ENCODE peak calls at places on chromosomes 5 and 9, in nine cellular contexts. A, N, P, L, X, U, G, J and B are unnamed samples.

GRCh38 chr9:16414451-16414850 is 456.0 kb downstream of the BNC2 start:
- DNase-seq in P (no peak), N (no peak), J (no peak), L (no peak), U (no peak), G (no peak), X (no peak), A (no peak), B (no peak)

GRCh38 chr5:1429066-1429465 is 16.2 kb downstream of the SLC6A3 start:
- DNase-seq in N (no peak), L (no peak), P (no peak), G (no peak), J (no peak), X (no peak), A (no peak), U (no peak), B (no peak)

GRCh38 chr5:32474201-32474854 is 29.8 kb upstream of the ZFR start:
- DNase-seq in L (no peak), N (no peak), G (no peak), X (no peak), U (no peak), J (no peak), P (peak), A (peak), B (no peak)

GRCh38 chr5:102955463-102955862 is 164.5 kb downstream of the GIN1 start:
- DNase-seq in A (no peak), P (no peak), L (no peak), J (no peak), U (no peak), G (no peak), X (no peak), N (no peak), B (no peak)

GRCh38 chr5:177509991-177510566 is 453 bp upstream of the DOK3 start:
- DNase-seq in N (no peak), X (no peak), L (no peak), J (no peak), G (no peak), P (no peak), A (no peak), U (no peak), B (no peak)

GRCh38 chr5:111254613-111255012 is 30.4 kb downstream of the CAMK4 start:
- DNase-seq in A (peak), J (no peak), G (peak), X (peak), N (no peak), L (no peak), P (peak), U (peak), B (no peak)

GRCh38 chr5:141973871-141974595 is 5.1 kb downstream of the RNF14 start:
- DNase-seq in J (no peak), N (no peak), A (no peak), L (no peak), U (no peak), P (no peak), G (no peak), X (no peak), B (no peak)

GRCh38 chr5:177147239-177147638 is 13.7 kb downstream of the NSD1 start:
- DNase-seq in A (no peak), J (no peak), U (no peak), N (no peak), X (no peak), G (no peak), L (no peak), P (no peak), B (no peak)

GRCh38 chr5:142167458-142167857 is 58.9 kb downstream of the NDFIP1 start:
- DNase-seq in U (no peak), P (no peak), J (no peak), L (no peak), N (no peak), A (no peak), G (no peak), X (no peak), B (no peak)

GRCh38 chr5:65247594-65247993 is 234.1 kb downstream of the ADAMTS6 start:
- DNase-seq in N (no peak), J (no peak), A (no peak), L (no peak), X (no peak), P (no peak), G (no peak), U (no peak), B (no peak)

GRCh38 chr5:89117131-89117644 is 234.2 kb upstream of the MEF2C start:
- DNase-seq in X (no peak), L (no peak), N (no peak), P (no peak), J (no peak), G (no peak), U (no peak), A (peak), B (no peak)